ENCODE peak calls at places on chromosomes 13 and 19, in nine cellular contexts. Z is stimulated activated CD4-positive, alpha-beta T cell treated with anti-CD3 and anti-CD28 coated beads, Interleukin-4, amount 100 ng/mL, for 48 hours; O is NCI-H460; K is activated CD4-positive, alpha-beta T cell treated with anti-CD3 and anti-CD28 coated beads, Interleukin-2, amount 10 ng/mL, durations not matched to agents 24 days and 14 days; Q is anterior cingulate cortex; S is KG1; E is T-helper 17 cell; J is naive B cell; F is GOT3. X is an unnamed sample.

GRCh38 chr19:4841366-4841704 is 9.8 kb upstream of the TICAM1 start:
- DNase-seq in Z (no peak), O (no peak), J (no peak), F (no peak), K (no peak), S (no peak), Q (no peak), E (no peak), X (no peak)

GRCh38 chr13:110416131-110416584 is 109.1 kb downstream of the COL4A2 start:
- DNase-seq in Z (no peak), O (no peak), J (no peak), S (no peak), F (no peak), K (no peak), E (no peak), Q (no peak), X (no peak)

GRCh38 chr13:113192902-113193301 is 15.6 kb downstream of the PCID2 start:
- DNase-seq in K (no peak), S (no peak), Z (no peak), E (no peak), J (no peak), F (no peak), O (no peak), Q (no peak), X (no peak)

GRCh38 chr19:49333426-49334288 is 1.5 kb upstream of the CD37 start:
- DNase-seq in S (peak), Q (no peak), Z (peak), F (no peak), K (peak), J (peak), E (peak), O (no peak), X (no peak)

GRCh38 chr19:55178781-55179569 is 1.1 kb downstream of the SYT5 start:
- DNase-seq in S (peak), Q (peak), F (peak), O (peak), Z (peak), K (peak), J (peak), E (peak), X (no peak)

GRCh38 chr19:56927791-56928207 is 87.3 kb upstream of the PEG3 start:
- DNase-seq in K (no peak), E (no peak), O (no peak), S (no peak), J (no peak), F (no peak), Z (no peak), Q (no peak), X (no peak)

GRCh38 chr19:37551123-37551993 is 43.2 kb downstream of the ZNF571 start:
- DNase-seq in Z (peak), E (peak), Q (no peak), K (peak), F (no peak), O (no peak), S (peak), J (peak), X (no peak)

GRCh38 chr19:4009990-4010807 is 2.7 kb downstream of the PIAS4 start:
- DNase-seq in E (no peak), Z (no peak), K (no peak), J (no peak), S (no peak), F (no peak), O (no peak), Q (no peak), X (no peak)

GRCh38 chr19:41323023-41323422 is 13.1 kb downstream of the CCDC97 start:
- DNase-seq in J (no peak), O (no peak), E (no peak), Z (no peak), F (no peak), K (no peak), Q (no peak), S (no peak), X (no peak)

X was measured in cortex of kidney.